ENCODE peak calls at places on chromosomes 13 and 19, in six cellular contexts. X is neural progenitor cell, B is HCT116, P is astrocyte, Q is keratinocyte, M is mesendoderm. S is an unnamed sample.

GRCh38 chr19:49555600-49556411 is 24.6 kb downstream of the NOSIP start:
- DNase-seq in M (peak; percentile 97), P (no peak), B (peak; percentile 40), Q (no peak), X (peak; percentile 97), S (peak; percentile 56)

GRCh38 chr13:35356572-35356971 is 119.9 kb downstream of the MAB21L1 start:
- DNase-seq in M (no peak), Q (no peak), B (no peak), P (no peak), X (no peak), S (no peak)

GRCh38 chr19:7179917-7180306 is 110.4 kb downstream of the ZNF557 start:
- DNase-seq in B (no peak), Q (no peak), P (no peak), X (no peak), M (no peak), S (no peak)

GRCh38 chr13:51832471-51833152 is 12.4 kb downstream of the TMEM272 start:
- DNase-seq in X (peak; percentile 48), B (no peak), Q (no peak), M (peak; percentile 40), P (no peak), S (peak; percentile 28)

GRCh38 chr19:50459638-50460037 is 16.7 kb upstream of the EMC10 start:
- DNase-seq in P (no peak), Q (no peak), M (no peak), X (no peak), B (no peak), S (no peak)

GRCh38 chr19:56133858-56134654 is 7.0 kb upstream of the ZNF444 start:
- DNase-seq in P (no peak), B (no peak), X (no peak), M (peak; percentile 57), Q (no peak), S (no peak)

GRCh38 chr19:10404888-10405808 is 1.8 kb upstream of the CDC37 start:
- DNase-seq in B (no peak), M (no peak), Q (no peak), P (no peak), X (peak; percentile 37), S (peak; percentile 13)

GRCh38 chr19:39433480-39434079 is 2.2 kb downstream of the RPS16 start:
- DNase-seq in B (no peak), M (no peak), Q (no peak), P (no peak), X (no peak), S (no peak)

GRCh38 chr19:7348587-7349230 is at the start of gene ARHGEF18:
- DNase-seq in X (no peak), M (no peak), B (no peak), Q (no peak), P (no peak), S (no peak)

GRCh38 chr13:114067886-114068722 is 64.3 kb downstream of the RASA3 start:
- DNase-seq in B (no peak), Q (no peak), X (no peak), P (no peak), M (no peak), S (no peak)

GRCh38 chr13:39035204-39035603 is 2.7 kb downstream of the PROSER1 start:
- DNase-seq in Q (no peak), P (no peak), X (no peak), M (peak; percentile 65), B (no peak), S (no peak)

GRCh38 chr19:18399008-18399407 is 1.6 kb upstream of the LRRC25 start:
- DNase-seq in P (peak; percentile 70), B (no peak), X (no peak), Q (no peak), M (no peak), S (peak; percentile 76)

GRCh38 chr13:86792153-86792651 is 879.0 kb upstream of the SLITRK5 start:
- DNase-seq in B (no peak), X (no peak), Q (no peak), M (no peak), P (no peak), S (no peak)

GRCh38 chr13:98802548-98802947 is 50.1 kb upstream of the SLC15A1 start:
- DNase-seq in Q (no peak), B (no peak), M (no peak), P (no peak), X (no peak), S (no peak)

GRCh38 chr13:88014527-88014926 is 343.4 kb downstream of the SLITRK5 start:
- DNase-seq in P (no peak), M (no peak), Q (no peak), X (no peak), B (no peak), S (peak; percentile 37)

GRCh38 chr19:6693681-6694080 is 23.7 kb upstream of the TNFSF14 start:
- DNase-seq in Q (no peak), X (no peak), M (no peak), B (no peak), P (no peak), S (no peak)

GRCh38 chr13:23794267-23795161 is 94.7 kb downstream of the MIPEP start:
- DNase-seq in X (no peak), P (peak; percentile 63), Q (no peak), M (no peak), B (no peak), S (peak; percentile 96)
- H3K27ac ChIP-seq in X (no peak overlapping the region), P (peak overlapping the region; percentile 78), Q (no peak overlapping the region), M (no peak overlapping the region), B (peak overlapping the region; percentile 27), S (peak overlapping the region; percentile 93)

DNA sequence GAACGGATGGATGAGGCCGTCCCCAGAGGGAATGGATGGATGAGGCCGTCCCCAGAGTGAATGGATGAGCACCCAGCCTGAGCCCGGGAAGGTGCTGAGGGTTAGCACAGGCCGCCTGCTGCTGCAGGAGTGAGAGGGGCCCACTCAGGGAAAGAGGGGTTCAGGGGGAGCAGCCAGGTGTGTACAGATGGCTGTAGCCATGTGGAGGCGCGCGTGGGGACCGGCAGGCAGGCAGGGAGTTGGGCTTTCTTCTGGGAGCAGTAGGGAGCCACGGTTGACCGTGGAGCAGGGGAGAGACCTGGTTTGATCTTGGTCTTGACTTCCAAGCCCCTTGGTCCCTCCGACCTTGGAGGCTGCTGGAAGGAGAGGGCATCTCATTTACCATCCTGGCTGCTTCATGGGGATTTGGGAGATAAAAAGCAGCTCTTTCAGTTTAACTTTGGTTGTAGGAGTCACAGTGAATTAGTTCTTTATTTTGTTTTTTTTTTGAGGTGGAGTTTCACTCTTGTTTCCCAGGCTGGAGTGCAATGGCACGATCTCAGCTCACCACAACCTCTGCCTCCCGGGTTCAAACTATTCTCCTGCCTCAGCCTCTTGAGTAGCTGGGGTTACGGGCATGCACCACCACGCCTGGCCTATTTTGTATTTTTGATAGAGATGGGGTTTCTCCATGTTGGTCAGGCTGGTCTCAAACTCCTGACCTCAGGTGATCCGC is 24.7 kb downstream of the ARID3A start:
- DNase-seq in Q (no peak), B (no peak), P (no peak), M (no peak), X (no peak), S (no peak)
- H3K4me2 ChIP-seq in Q (no peak overlapping the region), B (peak overlapping the region; percentile 67), P (no peak overlapping the region), M (no peak overlapping the region), X (no peak overlapping the region), S (no peak overlapping the region)

GRCh38 chr13:61734683-61735082 is 319.0 kb upstream of the PCDH20 start:
- DNase-seq in P (no peak), M (no peak), Q (no peak), X (no peak), B (no peak), S (no peak)
- H3K27ac ChIP-seq in P (no peak overlapping the region), M (no peak overlapping the region), Q (no peak overlapping the region), X (no peak overlapping the region), B (no peak overlapping the region), S (no peak overlapping the region)

GRCh38 chr19:47407417-47407774 is 11.9 kb downstream of the MEIS3 start:
- DNase-seq in P (no peak), B (no peak), X (no peak), M (peak; percentile 70), Q (no peak), S (no peak)
- H3K4me2 ChIP-seq in P (no peak overlapping the region), B (no peak overlapping the region), X (peak overlapping the region; percentile 7), M (peak overlapping the region; percentile 16), Q (no peak overlapping the region), S (no peak overlapping the region)

GRCh38 chr13:40377783-40378182 is 288.7 kb downstream of the FOXO1 start:
- DNase-seq in P (peak; percentile 75), M (no peak), Q (no peak), X (no peak), B (no peak), S (peak; percentile 78)

GRCh38 chr13:40376867-40377266 is 289.6 kb downstream of the FOXO1 start:
- DNase-seq in P (no peak), X (no peak), B (no peak), M (no peak), Q (no peak), S (no peak)

GRCh38 chr13:40379186-40379585 is 287.3 kb downstream of the FOXO1 start:
- DNase-seq in P (no peak), Q (no peak), B (no peak), X (no peak), M (no peak), S (no peak)

GRCh38 chr13:40376296-40376849 is 290.1 kb downstream of the FOXO1 start:
- DNase-seq in B (no peak), X (no peak), Q (no peak), M (no peak), P (no peak), S (no peak)

DNA sequence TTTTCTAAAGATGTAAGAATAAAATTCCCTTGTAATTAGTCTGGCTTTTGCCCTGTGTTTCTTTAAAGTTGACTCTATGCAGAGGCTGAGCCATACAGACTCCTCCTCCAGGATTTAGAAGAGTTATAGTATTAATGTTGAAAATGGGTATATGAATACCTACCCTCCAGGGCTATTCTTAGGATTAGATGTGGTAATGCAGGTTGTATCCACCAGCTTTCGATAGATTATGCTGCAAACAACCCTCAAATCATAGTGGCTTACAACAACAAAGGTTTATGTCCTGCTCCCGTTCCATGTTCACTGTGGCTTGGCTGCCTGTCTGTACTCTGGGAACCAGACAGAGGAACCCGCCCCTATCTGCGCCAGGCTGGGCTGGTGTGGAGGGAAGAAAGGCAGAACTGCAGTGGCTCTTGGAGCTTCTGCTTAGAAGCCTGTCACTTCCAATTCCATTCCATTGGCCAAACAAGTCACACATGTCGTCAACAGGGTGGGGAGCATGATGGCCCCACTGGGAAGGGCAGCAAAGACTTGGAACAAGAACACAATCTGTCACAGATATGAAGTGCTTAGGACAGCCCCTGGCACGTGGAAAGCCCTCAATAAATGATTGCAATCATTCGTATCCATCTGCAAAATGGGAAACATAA is 290.8 kb downstream of the FOXO1 start:
- DNase-seq in B (no peak), M (no peak), Q (no peak), P (no peak), X (no peak), S (no peak)
- H3K27ac ChIP-seq in B (no peak overlapping the region), M (no peak overlapping the region), Q (no peak overlapping the region), P (no peak overlapping the region), X (no peak overlapping the region), S (no peak overlapping the region)

S was measured in fibroblast of lung.